ENCODE peak calls at places on chromosomes 5 and 9, in nine cellular contexts. Z is breast epithelium, L is uterus, H is A549, F is H54, V is stomach, Q is tibial nerve, S is vagina, P is esophagus squamous epithelium. B is an unnamed sample.

GRCh38 chr5:17223375-17224185 is 6.1 kb downstream of the BASP1 start:
- DNase-seq in H (no peak), F (no peak), Z (no peak), V (no peak), P (no peak), L (no peak), Q (no peak), S (no peak), B (no peak)

GRCh38 chr9:92242115-92242778 is 51.2 kb downstream of the IARS1 start:
- DNase-seq in Q (peak), Z (no peak), L (no peak), S (no peak), H (peak), P (no peak), V (no peak), F (peak), B (peak)

GRCh38 chr5:133539818-133540217 is 72.5 kb downstream of the FSTL4 start:
- DNase-seq in Q (no peak), Z (no peak), S (no peak), H (no peak), P (no peak), V (no peak), F (no peak), L (no peak), B (no peak)

GRCh38 chr9:23686896-23687295 is 139.1 kb downstream of the ELAVL2 start:
- DNase-seq in F (no peak), Z (no peak), Q (no peak), S (no peak), V (no peak), L (no peak), H (no peak), P (no peak), B (no peak)

GRCh38 chr9:99515874-99516656 is 294.0 kb downstream of the SEC61B start:
- DNase-seq in L (no peak), H (no peak), V (no peak), Q (no peak), Z (no peak), F (no peak), S (no peak), P (no peak), B (no peak)

GRCh38 chr9:96553070-96553469 is 66.6 kb downstream of the CDC14B start:
- DNase-seq in S (no peak), Z (no peak), H (peak), L (no peak), V (no peak), F (peak), Q (no peak), P (no peak), B (no peak)

GRCh38 chr5:23466401-23466886 is 41.0 kb upstream of the PRDM9 start:
- DNase-seq in L (no peak), F (peak), H (peak), V (no peak), P (no peak), Z (no peak), S (no peak), Q (no peak), B (peak)

GRCh38 chr5:43785198-43785597 is 182.2 kb downstream of the NNT start:
- DNase-seq in Z (no peak), P (no peak), L (no peak), H (no peak), S (no peak), F (no peak), Q (no peak), V (no peak), B (no peak)

GRCh38 chr9:107636596-107637405 is 147.2 kb upstream of the KLF4 start:
- DNase-seq in P (no peak), Z (no peak), V (no peak), H (no peak), F (no peak), Q (peak), L (no peak), S (no peak), B (no peak)

GRCh38 chr9:119917175-119917574 is 547.9 kb upstream of the BRINP1 start:
- DNase-seq in F (no peak), Q (no peak), S (no peak), L (no peak), H (no peak), P (no peak), V (no peak), Z (no peak), B (no peak)

GRCh38 chr5:145811834-145812625 is 23.1 kb downstream of the PRELID2 start:
- DNase-seq in V (no peak), F (no peak), P (no peak), L (no peak), S (no peak), Z (no peak), H (peak), Q (peak), B (peak)

DNA sequence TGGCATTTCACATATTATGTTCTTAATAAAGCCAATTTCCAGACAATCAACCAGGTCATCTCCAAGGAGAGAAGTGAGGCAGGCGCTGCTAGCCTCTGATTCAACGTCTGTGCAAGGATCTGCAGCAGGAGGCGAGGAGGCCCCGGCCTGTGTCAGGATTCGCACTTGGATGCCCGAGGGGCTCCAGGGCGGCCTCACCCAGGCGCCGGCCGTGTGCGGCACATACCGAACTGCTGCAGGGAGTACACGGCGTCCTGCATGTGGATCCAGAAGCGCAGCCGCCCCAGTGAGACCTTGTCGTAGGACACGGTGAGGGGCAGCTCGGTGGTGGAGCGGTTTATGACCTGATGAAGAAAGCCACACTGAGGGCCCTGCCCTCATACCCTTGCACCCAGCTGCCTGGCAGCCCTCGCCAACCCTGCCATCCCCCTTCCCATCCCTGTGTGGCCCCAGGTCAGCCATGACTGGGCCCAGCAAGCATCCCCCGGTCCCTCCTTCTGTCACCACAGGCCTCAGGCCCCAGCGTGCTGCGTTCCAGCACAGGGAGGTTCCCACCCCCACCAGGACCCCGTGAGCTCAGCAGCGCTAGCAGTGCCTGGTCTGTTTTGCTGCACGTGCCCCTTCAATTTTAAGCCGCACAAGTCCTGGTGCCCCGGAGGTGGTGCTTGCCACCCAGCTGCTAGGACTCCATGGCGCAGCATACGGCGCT is 9.9 kb downstream of the CLPTM1L start:
- DNase-seq in Z (no peak), S (no peak), Q (no peak), P (no peak), H (no peak), V (no peak), L (no peak), F (no peak), B (no peak)
- TF ChIP-seq POLR2A in Z (no peak), S (no peak), Q (no peak), P (no peak), H (no peak), V (no peak), L (no peak), F (no peak), B (no peak)

GRCh38 chr5:110751902-110752762 is 13.3 kb downstream of the SLC25A46 start:
- DNase-seq in L (no peak), S (no peak), Q (no peak), F (no peak), P (no peak), H (no peak), Z (no peak), V (no peak), B (no peak)
- TF ChIP-seq POLR2A in L (no peak), S (no peak), Q (no peak), F (no peak), P (no peak), H (no peak), Z (no peak), V (no peak), B (no peak)

GRCh38 chr5:151022511-151023018 is 2.2 kb downstream of the GPX3 start:
- DNase-seq in Z (no peak), L (no peak), Q (no peak), F (no peak), P (no peak), H (no peak), V (no peak), S (no peak), B (peak)

GRCh38 chr5:151024894-151025606 is 4.7 kb downstream of the GPX3 start:
- DNase-seq in Q (no peak), F (no peak), Z (no peak), V (no peak), H (no peak), L (no peak), P (no peak), S (no peak), B (no peak)

GRCh38 chr5:151024440-151024839 is 4.0 kb downstream of the GPX3 start:
- DNase-seq in L (no peak), S (no peak), Q (no peak), Z (no peak), F (no peak), V (no peak), P (no peak), H (no peak), B (no peak)

GRCh38 chr5:151023047-151023615 is 2.7 kb downstream of the GPX3 start:
- DNase-seq in Z (no peak), H (no peak), L (peak), S (no peak), F (no peak), Q (peak), P (no peak), V (peak), B (peak)

GRCh38 chr5:151023651-151024050 is 3.3 kb downstream of the GPX3 start:
- DNase-seq in Q (peak), F (no peak), H (no peak), Z (no peak), V (peak), P (no peak), S (no peak), L (no peak), B (peak)
- TF ChIP-seq POLR2A in Q (no peak), F (no peak), H (no peak), Z (no peak), V (no peak), P (no peak), S (no peak), L (no peak), B (no peak)

GRCh38 chr9:135933114-135933513 is 25.8 kb upstream of the CAMSAP1 start:
- DNase-seq in S (no peak), Q (no peak), P (no peak), V (no peak), F (no peak), H (no peak), Z (no peak), L (no peak), B (no peak)

GRCh38 chr9:135932656-135933055 is 25.3 kb upstream of the CAMSAP1 start:
- DNase-seq in Z (no peak), F (no peak), P (no peak), H (no peak), Q (no peak), L (no peak), S (no peak), V (no peak), B (no peak)

GRCh38 chr9:135930446-135931345 is 23.4 kb upstream of the CAMSAP1 start:
- DNase-seq in Q (no peak), Z (no peak), P (no peak), V (no peak), H (no peak), S (no peak), L (no peak), F (no peak), B (no peak)

GRCh38 chr9:135929656-135930445 is 22.5 kb upstream of the CAMSAP1 start:
- DNase-seq in F (no peak), H (no peak), S (no peak), Q (no peak), P (no peak), Z (no peak), V (no peak), L (no peak), B (no peak)

GRCh38 chr9:135931349-135931820 is 24.0 kb upstream of the CAMSAP1 start:
- DNase-seq in Z (no peak), H (no peak), S (no peak), F (no peak), P (no peak), Q (no peak), V (no peak), L (no peak), B (no peak)
- TF ChIP-seq POLR2A in Z (no peak), H (no peak), S (no peak), F (no peak), P (no peak), Q (no peak), V (no peak), L (no peak), B (no peak)

GRCh38 chr5:141513021-141513626 is 24.2 kb downstream of the PCDHGC5 start:
- DNase-seq in P (no peak), H (no peak), F (no peak), Q (peak), S (no peak), L (peak), V (no peak), Z (no peak), B (peak)
- TF ChIP-seq POLR2A in P (no peak), H (no peak), F (no peak), Q (no peak), S (no peak), L (peak), V (no peak), Z (no peak), B (no peak)

GRCh38 chr5:69166686-69167487 is at the start of gene CCNB1:
- DNase-seq in F (peak), H (peak), Q (peak), V (peak), L (peak), Z (peak), S (peak), P (peak), B (peak)
- TF ChIP-seq POLR2A in F (peak), H (peak), Q (peak), V (no peak), L (no peak), Z (no peak), S (no peak), P (no peak), B (no peak)

DNA sequence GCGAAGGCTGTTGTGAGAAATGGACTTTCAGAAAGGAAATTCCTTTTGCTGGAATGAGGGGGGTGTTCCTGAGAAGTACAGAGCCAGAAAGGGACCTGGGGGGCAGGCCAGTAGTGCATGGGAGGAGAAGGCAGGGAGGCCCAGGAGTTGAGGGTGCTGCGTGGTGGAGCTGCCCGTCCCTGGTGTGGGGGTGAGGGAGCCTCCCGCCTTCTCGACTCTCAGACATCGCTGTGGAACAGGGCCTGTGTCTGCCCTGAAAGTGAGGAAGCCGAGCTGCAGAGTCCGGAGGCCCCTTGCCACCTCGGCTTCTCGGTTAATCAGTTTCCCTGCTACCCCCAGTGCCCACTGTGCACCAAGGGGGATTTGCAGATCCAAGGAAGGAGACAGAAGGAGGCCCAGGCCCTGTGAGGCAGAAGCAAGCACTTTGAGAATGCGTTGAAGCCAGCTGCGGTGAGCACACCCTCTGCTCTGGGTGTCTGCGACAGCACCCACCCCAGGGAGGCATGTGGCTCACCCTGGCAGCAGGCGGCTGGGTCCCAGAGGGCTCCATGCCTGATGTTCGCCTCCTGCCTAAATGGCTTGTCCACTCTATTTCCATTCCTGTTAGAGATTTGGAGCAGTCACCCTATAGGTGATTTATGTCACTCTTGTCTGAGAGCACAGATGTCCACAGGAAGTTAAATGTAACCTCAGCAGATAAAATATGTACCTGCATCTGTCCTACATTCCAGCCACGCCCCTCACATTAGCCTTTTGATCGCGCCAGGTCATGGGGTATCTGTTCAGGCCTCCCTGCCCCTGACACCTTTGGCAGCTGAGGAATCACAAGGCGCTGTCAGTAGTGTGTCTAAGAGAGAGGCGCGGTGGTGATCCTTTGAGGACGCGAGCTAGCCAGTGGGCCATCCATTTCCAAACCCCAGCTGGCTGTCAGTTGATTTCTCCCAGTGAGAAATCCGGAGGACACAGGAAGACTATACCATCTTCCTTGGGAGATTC is 28.3 kb downstream of the PTGES2 start:
- DNase-seq in V (no peak), P (no peak), Z (no peak), L (no peak), S (no peak), Q (peak), F (no peak), H (no peak), B (no peak)
- TF ChIP-seq POLR2A in V (no peak), P (no peak), Z (no peak), L (no peak), S (no peak), Q (no peak), F (no peak), H (no peak), B (no peak)